ENCODE peak calls at places on chromosome 17, in ten cellular contexts. K, T, A, H, E, Q, R, I, Z and L are unnamed samples.

GRCh38 chr17:34347063-34347462 is 9.2 kb upstream of the CCL13 start:
- DNase-seq in R (no peak), T (no peak), Z (no peak), Q (no peak), K (no peak), I (no peak), E (no peak), A (no peak), H (no peak), L (no peak)

GRCh38 chr17:8647202-8647601 is 16.7 kb upstream of the MYH10 start:
- DNase-seq in Z (no peak), H (no peak), A (no peak), E (no peak), Q (no peak), R (no peak), K (no peak), I (no peak), T (no peak), L (no peak)

GRCh38 chr17:28345420-28346198 is 10.0 kb downstream of the TNFAIP1 start:
- DNase-seq in T (no peak), H (no peak), A (no peak), Z (no peak), R (no peak), Q (no peak), K (no peak), I (no peak), E (no peak), L (no peak)

GRCh38 chr17:19614900-19615299 is 33.7 kb upstream of the ALDH3A2 start:
- DNase-seq in E (no peak), I (no peak), A (no peak), Z (no peak), Q (no peak), T (no peak), R (no peak), K (no peak), H (no peak), L (no peak)

GRCh38 chr17:41510251-41511065 is 5.0 kb upstream of the KRT13 start:
- DNase-seq in H (no peak), A (no peak), Z (no peak), R (no peak), T (no peak), K (no peak), E (no peak), Q (no peak), I (peak), L (no peak)

GRCh38 chr17:75048396-75048933 is 1.4 kb downstream of the KCTD2 start:
- DNase-seq in Z (no peak), H (peak), T (no peak), R (no peak), E (no peak), I (no peak), K (no peak), Q (peak), A (no peak), L (no peak)

GRCh38 chr17:37488607-37489196 is 989 bp upstream of the DUSP14 start:
- DNase-seq in K (peak), T (peak), A (peak), E (peak), R (peak), Z (peak), H (peak), I (peak), Q (peak), L (peak)

GRCh38 chr17:10125761-10126553 is 72.4 kb downstream of the GAS7 start:
- DNase-seq in R (no peak), H (peak), Z (no peak), K (no peak), I (no peak), T (no peak), Q (no peak), A (no peak), E (no peak), L (no peak)

GRCh38 chr17:2697611-2698162 is 13.9 kb downstream of the CLUH start:
- DNase-seq in E (no peak), Z (no peak), Q (no peak), R (no peak), I (no peak), A (no peak), H (no peak), K (no peak), T (no peak), L (peak)

GRCh38 chr17:2874211-2874686 is 78.0 kb downstream of the RAP1GAP2 start:
- DNase-seq in A (no peak), H (no peak), T (no peak), I (no peak), Z (no peak), K (no peak), R (no peak), Q (no peak), E (no peak), L (no peak)

GRCh38 chr17:47721725-47722124 is 11.3 kb upstream of the TBX21 start:
- DNase-seq in R (no peak), I (no peak), H (no peak), T (no peak), K (no peak), Q (no peak), Z (no peak), A (no peak), E (no peak), L (no peak)

GRCh38 chr17:77886387-77886728 is 72.1 kb upstream of the TNRC6C start:
- DNase-seq in Z (no peak), T (no peak), H (no peak), A (no peak), E (no peak), I (no peak), K (no peak), Q (no peak), R (no peak), L (no peak)

GRCh38 chr17:62800580-62800979 is 7.5 kb downstream of the MARCHF10 start:
- DNase-seq in R (no peak), H (peak), Z (no peak), I (peak), T (no peak), E (no peak), A (no peak), Q (no peak), K (no peak), L (no peak)

GRCh38 chr17:75105269-75106080 is 4.3 kb upstream of the ARMC7 start:
- DNase-seq in A (no peak), Z (no peak), H (no peak), T (no peak), K (peak), E (peak), Q (no peak), R (peak), I (peak), L (no peak)

GRCh38 chr17:79778504-79779087 is 648 bp downstream of the CBX2 start:
- DNase-seq in H (no peak), Q (peak), I (no peak), K (no peak), A (no peak), R (peak), E (no peak), Z (no peak), T (no peak), L (no peak)